ENCODE peak calls at places on chromosomes 12 and 14, in seven cellular contexts. One of them, this sample, is unnamed.

GRCh38 chr14:42047421-42048045 is 440.9 kb downstream of the LRFN5 start:
- DNase-seq in prostate gland: no peak
- DNase-seq in HCT116: no peak
- DNase-seq in stomach: no peak
- DNase-seq in sigmoid colon: no peak
- DNase-seq in GM12878: no peak
- DNase-seq in transverse colon: no peak
- DNase-seq in this sample: no peak

GRCh38 chr12:11497438-11497837 is 102.1 kb upstream of the PRB2 start:
- DNase-seq in GM12878: no peak
- DNase-seq in transverse colon: no peak
- DNase-seq in sigmoid colon: no peak
- DNase-seq in stomach: no peak
- DNase-seq in prostate gland: no peak
- DNase-seq in HCT116: no peak
- DNase-seq in this sample: no peak

GRCh38 chr14:39731912-39732311 is 299.7 kb upstream of the FBXO33 start:
- DNase-seq in sigmoid colon: no peak
- DNase-seq in prostate gland: no peak
- DNase-seq in GM12878: no peak
- DNase-seq in HCT116: peak
- DNase-seq in transverse colon: no peak
- DNase-seq in stomach: no peak
- DNase-seq in this sample: no peak

GRCh38 chr12:26097046-26097878 is 27.6 kb downstream of the BHLHE41 start:
- DNase-seq in transverse colon: peak
- DNase-seq in HCT116: peak
- DNase-seq in stomach: peak
- DNase-seq in GM12878: no peak
- DNase-seq in prostate gland: peak
- DNase-seq in sigmoid colon: peak
- DNase-seq in this sample: no peak

GRCh38 chr12:29796823-29797263 is 13.1 kb upstream of the TMTC1 start:
- DNase-seq in GM12878: no peak
- DNase-seq in stomach: no peak
- DNase-seq in HCT116: peak
- DNase-seq in prostate gland: peak
- DNase-seq in sigmoid colon: peak
- DNase-seq in transverse colon: peak
- DNase-seq in this sample: no peak

GRCh38 chr14:22471545-22472121 is 117.4 kb downstream of the DAD1 start:
- DNase-seq in stomach: peak
- DNase-seq in HCT116: peak
- DNase-seq in transverse colon: peak
- DNase-seq in sigmoid colon: no peak
- DNase-seq in GM12878: no peak
- DNase-seq in prostate gland: peak
- DNase-seq in this sample: no peak

GRCh38 chr12:119693006-119693405 is 25.1 kb downstream of the PRKAB1 start:
- DNase-seq in stomach: peak
- DNase-seq in GM12878: no peak
- DNase-seq in prostate gland: peak
- DNase-seq in transverse colon: peak
- DNase-seq in HCT116: no peak
- DNase-seq in sigmoid colon: no peak
- DNase-seq in this sample: no peak

GRCh38 chr14:23299558-23299957 is 3.1 kb downstream of the PPP1R3E start:
- DNase-seq in prostate gland: no peak
- DNase-seq in HCT116: no peak
- DNase-seq in sigmoid colon: no peak
- DNase-seq in transverse colon: no peak
- DNase-seq in GM12878: no peak
- DNase-seq in stomach: no peak
- DNase-seq in this sample: no peak

GRCh38 chr12:15527201-15527782 is 205.0 kb downstream of the PTPRO start:
- DNase-seq in HCT116: peak
- DNase-seq in stomach: peak
- DNase-seq in transverse colon: peak
- DNase-seq in prostate gland: no peak
- DNase-seq in sigmoid colon: no peak
- DNase-seq in GM12878: no peak
- DNase-seq in this sample: no peak

GRCh38 chr14:68785817-68786490 is 6.9 kb downstream of the ZFP36L1 start:
- DNase-seq in prostate gland: no peak
- DNase-seq in stomach: peak
- DNase-seq in HCT116: no peak
- DNase-seq in sigmoid colon: peak
- DNase-seq in transverse colon: peak
- DNase-seq in GM12878: no peak
- DNase-seq in this sample: peak

GRCh38 chr14:68783408-68784297 is 9.2 kb downstream of the ZFP36L1 start:
- DNase-seq in stomach: peak
- DNase-seq in transverse colon: peak
- DNase-seq in HCT116: no peak
- DNase-seq in GM12878: no peak
- DNase-seq in prostate gland: no peak
- DNase-seq in sigmoid colon: peak
- DNase-seq in this sample: peak

GRCh38 chr14:68784298-68784910 is 8.5 kb downstream of the ZFP36L1 start:
- DNase-seq in prostate gland: no peak
- DNase-seq in stomach: peak
- DNase-seq in transverse colon: peak
- DNase-seq in GM12878: no peak
- DNase-seq in HCT116: no peak
- DNase-seq in sigmoid colon: peak
- DNase-seq in this sample: peak

GRCh38 chr14:68786491-68787234 is 6.2 kb downstream of the ZFP36L1 start:
- DNase-seq in sigmoid colon: peak
- DNase-seq in GM12878: no peak
- DNase-seq in transverse colon: no peak
- DNase-seq in prostate gland: no peak
- DNase-seq in stomach: peak
- DNase-seq in HCT116: no peak
- DNase-seq in this sample: no peak

DNA sequence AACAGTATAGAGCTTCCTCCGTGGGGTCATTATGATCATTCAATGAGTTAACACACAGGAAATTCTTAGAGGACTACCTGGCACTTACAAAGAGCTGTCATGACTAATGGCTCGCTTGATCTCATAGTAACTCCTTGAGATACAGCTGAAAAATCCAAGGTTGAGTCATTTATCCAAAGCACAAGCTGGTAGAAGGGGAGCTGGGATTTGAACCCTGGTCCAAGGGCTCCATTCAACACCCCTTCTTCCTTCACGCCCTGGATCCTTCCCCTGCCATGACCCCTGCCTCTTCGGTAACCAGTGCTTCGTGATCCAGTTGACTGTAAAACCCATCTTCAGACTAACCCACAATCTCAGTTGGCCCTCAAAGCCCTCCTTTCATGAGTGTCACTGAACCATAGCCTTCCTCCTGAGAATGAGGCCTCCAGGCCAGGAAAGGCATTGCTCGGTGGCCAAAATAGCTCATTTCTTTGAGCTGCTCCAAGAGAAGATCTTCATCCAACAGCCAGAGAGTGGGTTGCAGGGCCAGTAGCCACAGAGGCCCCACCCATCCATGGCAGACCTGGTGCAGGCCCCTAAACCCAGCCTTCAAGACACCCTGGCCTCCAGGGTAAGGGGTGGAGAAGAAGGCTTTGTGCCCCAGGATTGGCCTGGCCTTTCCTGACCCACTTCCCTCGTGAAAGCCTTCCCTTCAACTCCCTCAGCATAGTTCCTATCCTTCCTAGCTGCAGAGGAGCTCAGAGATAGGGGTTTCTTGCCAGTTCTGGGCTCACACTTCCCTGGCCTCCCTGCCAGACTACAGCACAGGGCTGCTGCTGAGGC is 7.7 kb downstream of the ZFP36L1 start:
- DNase-seq in HCT116: peak
- DNase-seq in sigmoid colon: peak
- DNase-seq in stomach: peak
- DNase-seq in GM12878: no peak
- DNase-seq in transverse colon: no peak
- DNase-seq in prostate gland: no peak
- DNase-seq in this sample: peak
- H3K27ac ChIP-seq in HCT116: peak
- H3K27ac ChIP-seq in sigmoid colon: peak
- H3K27ac ChIP-seq in stomach: peak
- H3K27ac ChIP-seq in GM12878: peak
- H3K27ac ChIP-seq in transverse colon: peak
- H3K27ac ChIP-seq in prostate gland: peak
- H3K27ac ChIP-seq in this sample: peak

DNA sequence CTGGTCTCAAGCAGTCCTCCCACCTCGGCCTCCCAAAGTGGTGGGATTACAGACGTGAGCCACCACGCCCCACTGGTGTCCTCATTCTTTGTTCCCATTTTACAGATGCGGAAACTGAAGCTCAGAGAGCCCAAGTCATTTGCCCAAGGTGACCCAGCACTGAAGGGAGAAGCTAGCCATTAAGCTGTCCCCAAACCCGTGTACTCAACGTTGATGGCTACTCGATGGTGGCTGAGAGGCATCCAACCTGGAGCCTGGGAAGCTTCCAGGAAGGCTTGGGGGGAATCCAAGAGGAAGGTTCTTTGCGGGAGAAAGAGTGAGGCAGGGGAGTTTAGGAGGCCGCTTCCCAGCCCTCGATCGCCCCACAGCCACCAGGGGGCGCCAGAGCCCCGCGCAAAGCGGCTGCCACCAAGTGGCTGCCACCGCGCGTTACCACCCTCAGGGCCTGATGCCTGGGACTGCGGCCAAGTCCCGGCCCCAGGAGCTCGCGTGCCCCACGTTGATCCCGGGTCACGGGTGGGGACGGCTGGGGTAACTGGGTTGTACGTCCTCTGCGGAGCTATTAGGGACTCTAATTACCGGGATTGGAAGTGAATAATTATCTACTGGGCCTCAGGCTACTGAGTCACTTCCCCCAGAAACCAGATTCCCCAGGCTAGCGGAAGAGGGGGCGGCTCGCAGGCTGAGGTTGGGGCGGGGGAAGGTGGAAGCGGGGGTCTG is 8.8 kb upstream of the SH2B3 start:
- DNase-seq in transverse colon: peak
- DNase-seq in sigmoid colon: peak
- DNase-seq in HCT116: peak
- DNase-seq in GM12878: no peak
- DNase-seq in prostate gland: peak
- DNase-seq in stomach: peak
- DNase-seq in this sample: no peak
- TF ChIP-seq POLR2A in transverse colon: no peak
- TF ChIP-seq POLR2A in sigmoid colon: no peak
- TF ChIP-seq POLR2A in HCT116: no peak
- TF ChIP-seq POLR2A in GM12878: no peak
- TF ChIP-seq POLR2A in prostate gland: no peak
- TF ChIP-seq POLR2A in stomach: no peak
- TF ChIP-seq POLR2A in this sample: no peak

DNA sequence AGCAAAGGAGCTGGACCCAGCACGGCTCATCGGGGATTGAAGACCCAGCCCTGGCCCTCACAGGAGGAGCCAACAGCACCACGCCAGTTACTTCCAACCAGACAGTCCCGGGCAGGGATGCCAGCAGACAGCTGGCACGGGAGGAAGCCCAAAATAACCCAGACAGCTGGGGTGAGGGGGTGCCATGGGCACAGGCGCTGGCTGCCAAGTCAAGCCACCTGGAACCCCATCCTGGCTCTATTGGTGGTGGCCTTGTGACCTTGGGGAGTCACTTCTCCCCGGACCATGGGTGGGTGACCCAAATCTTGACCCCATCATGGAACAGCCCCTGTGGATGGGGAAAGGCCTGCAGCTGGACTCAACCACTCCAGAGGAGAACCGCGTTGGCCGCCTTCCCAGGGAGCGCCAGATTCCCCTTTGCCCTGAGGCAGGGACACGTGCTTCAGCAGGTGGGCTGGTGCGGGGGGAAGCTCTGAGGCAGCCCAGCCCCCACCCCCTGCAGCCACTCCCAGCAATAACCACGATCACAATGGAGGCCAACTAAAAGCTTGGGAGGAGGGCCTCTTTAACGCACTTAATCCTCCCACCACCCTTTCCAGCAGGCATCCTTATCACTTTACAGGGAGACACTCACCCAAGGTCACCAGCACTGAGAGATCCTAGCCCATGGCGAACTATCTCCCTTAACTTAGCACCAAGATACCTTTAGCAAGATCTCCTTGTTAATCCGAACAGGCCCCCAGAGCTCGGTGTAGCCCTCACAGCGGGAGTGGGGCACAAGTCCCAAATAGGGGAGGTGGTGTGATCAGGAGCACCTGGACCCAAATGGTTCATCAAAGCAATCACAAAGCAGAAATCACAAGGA is 4.7 kb upstream of the RHOF start:
- DNase-seq in sigmoid colon: peak
- DNase-seq in transverse colon: peak
- DNase-seq in prostate gland: no peak
- DNase-seq in HCT116: no peak
- DNase-seq in GM12878: no peak
- DNase-seq in stomach: peak
- DNase-seq in this sample: no peak
- TF ChIP-seq POLR2AphosphoS5 in sigmoid colon: peak
- TF ChIP-seq POLR2AphosphoS5 in transverse colon: peak
- TF ChIP-seq POLR2AphosphoS5 in prostate gland: no peak
- TF ChIP-seq POLR2AphosphoS5 in HCT116: no peak
- TF ChIP-seq POLR2AphosphoS5 in GM12878: peak
- TF ChIP-seq POLR2AphosphoS5 in stomach: no peak
- TF ChIP-seq POLR2AphosphoS5 in this sample: no peak

GRCh38 chr14:61586539-61587396 is 108.5 kb upstream of the HIF1A start:
- DNase-seq in GM12878: no peak
- DNase-seq in transverse colon: no peak
- DNase-seq in HCT116: no peak
- DNase-seq in sigmoid colon: no peak
- DNase-seq in prostate gland: no peak
- DNase-seq in stomach: no peak
- DNase-seq in this sample: peak

GRCh38 chr14:61589691-61590521 is 105.4 kb upstream of the HIF1A start:
- DNase-seq in GM12878: no peak
- DNase-seq in stomach: no peak
- DNase-seq in sigmoid colon: no peak
- DNase-seq in HCT116: no peak
- DNase-seq in prostate gland: no peak
- DNase-seq in transverse colon: no peak
- DNase-seq in this sample: peak

GRCh38 chr14:61585598-61586538 is 109.4 kb upstream of the HIF1A start:
- DNase-seq in prostate gland: no peak
- DNase-seq in stomach: peak
- DNase-seq in GM12878: no peak
- DNase-seq in sigmoid colon: peak
- DNase-seq in HCT116: no peak
- DNase-seq in transverse colon: peak
- DNase-seq in this sample: peak

GRCh38 chr14:61588419-61588901 is 106.9 kb upstream of the HIF1A start:
- DNase-seq in stomach: peak
- DNase-seq in transverse colon: no peak
- DNase-seq in prostate gland: no peak
- DNase-seq in sigmoid colon: no peak
- DNase-seq in HCT116: no peak
- DNase-seq in GM12878: no peak
- DNase-seq in this sample: peak

DNA sequence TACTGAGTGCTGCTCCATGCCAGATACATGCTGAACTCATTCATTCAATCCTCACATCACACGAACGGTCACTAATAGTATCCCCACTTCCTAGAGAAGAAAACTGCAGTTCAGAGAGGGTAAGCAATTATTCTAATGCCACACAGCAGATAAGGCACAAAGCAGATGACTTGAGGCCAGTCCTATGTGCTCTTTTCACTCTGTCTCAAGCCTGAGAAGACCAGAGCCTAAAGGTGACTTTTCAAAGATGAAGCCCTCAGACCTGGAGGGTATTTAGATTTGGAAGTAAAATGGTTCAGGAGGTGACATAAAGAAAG is 108.0 kb upstream of the HIF1A start:
- DNase-seq in transverse colon: no peak
- DNase-seq in sigmoid colon: no peak
- DNase-seq in prostate gland: no peak
- DNase-seq in HCT116: no peak
- DNase-seq in GM12878: no peak
- DNase-seq in stomach: no peak
- DNase-seq in this sample: peak
- H3K27ac ChIP-seq in transverse colon: peak
- H3K27ac ChIP-seq in sigmoid colon: no peak
- H3K27ac ChIP-seq in prostate gland: no peak
- H3K27ac ChIP-seq in HCT116: no peak
- H3K27ac ChIP-seq in GM12878: no peak
- H3K27ac ChIP-seq in stomach: peak
- H3K27ac ChIP-seq in this sample: peak

This sample was measured in esophagus muscularis mucosa.